ENCODE peak calls at places on chromosome 12, in six cellular contexts. J is PC-3, T is transverse colon, O is NB4, W is A673, F is ascending aorta. Z is an unnamed sample.

GRCh38 chr12:91180577-91180976 is 2.0 kb downstream of the DCN start:
- DNase-seq in T (no peak), J (no peak), W (peak; percentile 33), O (no peak), F (no peak), Z (peak; percentile 82)

GRCh38 chr12:82835217-82835616 is 148.5 kb downstream of the TMTC2 start:
- DNase-seq in T (no peak), J (peak; percentile 78), O (no peak), W (no peak), F (no peak), Z (peak; percentile 34)

GRCh38 chr12:69096669-69097364 is 142.6 kb upstream of the CPSF6 start:
- DNase-seq in J (peak; percentile 55), W (peak; percentile 82), F (no peak), T (no peak), O (peak; percentile 11), Z (no peak)

GRCh38 chr12:5083955-5084849 is 40.5 kb downstream of the KCNA5 start:
- DNase-seq in O (peak; percentile 44), J (peak; percentile 60), F (no peak), W (peak; percentile 37), T (no peak), Z (peak; percentile 33)

GRCh38 chr12:93107514-93107942 is 178.4 kb upstream of the EEA1 start:
- DNase-seq in O (no peak), F (no peak), T (no peak), W (no peak), J (no peak), Z (no peak)

GRCh38 chr12:25241171-25242020 is 9.3 kb downstream of the KRAS start:
- DNase-seq in T (no peak), W (peak; percentile 60), J (peak; percentile 39), O (peak; percentile 74), F (no peak), Z (no peak)

GRCh38 chr12:117985182-117985581 is 16.4 kb upstream of the KSR2 start:
- DNase-seq in F (no peak), J (peak; percentile 74), O (no peak), W (no peak), T (no peak), Z (no peak)

GRCh38 chr12:117587646-117588287 is 226.3 kb upstream of the NOS1 start:
- DNase-seq in J (peak; percentile 76), O (peak; percentile 61), F (no peak), W (peak; percentile 63), T (peak; percentile 48), Z (no peak)

GRCh38 chr12:104248444-104248843 is 32.9 kb downstream of the TXNRD1 start:
- DNase-seq in O (no peak), T (no peak), J (no peak), W (no peak), F (no peak), Z (no peak)

GRCh38 chr12:43638786-43639185 is 86.8 kb upstream of the ADAMTS20 start:
- DNase-seq in O (no peak), J (no peak), T (no peak), F (no peak), W (no peak), Z (no peak)

GRCh38 chr12:123614110-123614509 is 12.2 kb downstream of the DDX55 start:
- DNase-seq in O (no peak), W (no peak), J (no peak), T (no peak), F (no peak), Z (no peak)
- TF ChIP-seq CTCF in O (no peak), W (no peak), J (no peak), T (no peak), F (no peak), Z (no peak)

GRCh38 chr12:121085113-121085841 is 46.2 kb upstream of the OASL start:
- DNase-seq in F (no peak), W (no peak), T (no peak), O (no peak), J (no peak), Z (no peak)
- H3K4me3 ChIP-seq in F (no peak overlapping the region), W (no peak overlapping the region), T (no peak overlapping the region), O (no peak overlapping the region), J (no peak overlapping the region), Z (no peak overlapping the region)

GRCh38 chr12:12788131-12788530 is 2.7 kb downstream of the APOLD1 start:
- DNase-seq in O (no peak), W (no peak), F (no peak), T (no peak), J (no peak), Z (no peak)

GRCh38 chr12:12786716-12787601 is 1.5 kb downstream of the APOLD1 start:
- DNase-seq in T (peak; percentile 81), F (peak; percentile 91), O (peak; percentile 87), J (peak; percentile 77), W (peak; percentile 88), Z (peak; percentile 41)

GRCh38 chr12:12784911-12785814 is at the start of gene APOLD1:
- DNase-seq in J (no peak), F (peak; percentile 71), O (no peak), T (no peak), W (peak; percentile 86), Z (no peak)

GRCh38 chr12:12786371-12786715 is 884 bp downstream of the APOLD1 start:
- DNase-seq in J (no peak), F (no peak), T (no peak), W (no peak), O (no peak), Z (no peak)

GRCh38 chr12:12784116-12784515 is 1.3 kb upstream of the APOLD1 start:
- DNase-seq in T (no peak), W (no peak), F (no peak), O (no peak), J (no peak), Z (no peak)
- TF ChIP-seq CTCF in T (no peak), W (no peak), F (no peak), O (no peak), J (no peak), Z (no peak)

DNA sequence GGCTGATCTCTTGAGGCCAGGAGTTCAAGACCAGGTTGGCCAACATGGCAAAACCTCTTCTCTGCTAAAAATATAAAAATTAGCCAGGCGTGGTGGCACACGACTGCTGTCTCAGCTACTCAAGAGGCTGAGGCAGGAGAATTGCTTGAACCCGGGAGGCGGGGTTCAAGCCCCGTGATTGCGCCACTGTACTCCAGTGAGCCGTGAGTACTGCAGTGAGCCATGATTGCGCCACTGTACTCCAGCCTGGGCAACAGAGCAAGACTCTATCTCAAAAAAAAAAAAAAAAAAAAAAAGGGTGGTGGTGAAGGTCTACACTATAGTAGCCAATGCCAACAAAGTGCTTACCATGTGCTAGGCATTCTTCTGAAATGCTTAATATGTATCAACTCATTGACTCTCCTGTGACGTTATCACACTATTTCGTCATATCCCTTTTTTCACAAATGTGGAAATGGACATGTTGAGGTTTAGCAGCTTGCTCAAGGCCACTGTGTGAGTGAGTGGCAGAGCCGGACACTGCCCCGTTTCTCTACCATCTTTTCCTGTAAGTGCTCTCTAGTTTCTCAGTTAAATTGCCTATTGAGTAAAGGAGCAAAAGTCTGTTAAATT is 59.6 kb downstream of the GNS start:
- DNase-seq in O (peak; percentile 86), F (no peak), T (no peak), J (no peak), W (no peak), Z (no peak)
- H3K4me3 ChIP-seq in O (no peak overlapping the region), F (no peak overlapping the region), T (no peak overlapping the region), J (no peak overlapping the region), W (no peak overlapping the region), Z (no peak overlapping the region)

GRCh38 chr12:33876618-33877017 is 145.7 kb upstream of the ALG10 start:
- DNase-seq in F (no peak), W (no peak), J (peak; percentile 61), T (no peak), O (no peak), Z (no peak)
- TF ChIP-seq CTCF in F (no peak), W (no peak), J (peak; percentile 61), T (no peak), O (peak; percentile 30), Z (no peak)

GRCh38 chr12:6952860-6953416 is 1.8 kb downstream of the PTPN6 start:
- DNase-seq in W (no peak), F (no peak), J (no peak), O (no peak), T (no peak), Z (no peak)
- H3K4me3 ChIP-seq in W (no peak overlapping the region), F (no peak overlapping the region), J (no peak overlapping the region), O (peak overlapping the region; percentile 79), T (no peak overlapping the region), Z (no peak overlapping the region)

Z was measured in AG09309.